ENCODE peak calls at places on chromosomes 16 and 17, in six cellular contexts. R is IMR-90, K is mesenchymal stem cell, Q is H9, Z is neuronal stem cell, D is H1. V is an unnamed sample. For H3K4me1, the result is how much of the 10 kb centered on the place peaks cover.

GRCh38 chr17:42928714-42929496 is 28.3 kb downstream of the G6PC1 start:
- DNase-seq in R (peak), K (peak), Q (peak), Z (no peak), D (peak), V (peak)

GRCh38 chr16:85018529-85019236 is 7.3 kb upstream of the ZDHHC7 start:
- DNase-seq in R (no peak), K (no peak), Q (no peak), Z (no peak), D (no peak), V (peak)

GRCh38 chr17:39818282-39819000 is 45.7 kb downstream of the IKZF3 start:
- DNase-seq in R (no peak), K (no peak), Q (no peak), Z (no peak), D (no peak), V (no peak)

GRCh38 chr17:18946536-18946935 is 5.4 kb upstream of the SLC5A10 start:
- DNase-seq in R (peak), K (no peak), Q (peak), Z (no peak), D (no peak), V (peak)

GRCh38 chr16:66409156-66409555 is 17.9 kb upstream of the BEAN1 start:
- DNase-seq in R (peak), K (peak), Q (no peak), Z (no peak), D (no peak), V (no peak)

GRCh38 chr16:80437707-80438106 is 103.1 kb upstream of the DYNLRB2 start:
- DNase-seq in R (no peak), K (no peak), Q (peak), Z (no peak), D (peak), V (no peak)

GRCh38 chr17:45307290-45308015 is 9.4 kb downstream of the MAP3K14 start:
- DNase-seq in R (peak), K (peak), Q (no peak), Z (no peak), D (no peak), V (no peak)

GRCh38 chr16:89357055-89357454 is 133.3 kb downstream of the ANKRD11 start:
- DNase-seq in R (no peak), K (no peak), Q (peak), Z (no peak), D (no peak), V (no peak)

GRCh38 chr17:12107905-12108304 is 87.2 kb downstream of the MAP2K4 start:
- DNase-seq in R (peak), K (peak), Q (no peak), Z (no peak), D (no peak), V (no peak)

GRCh38 chr17:70848785-70849184 is 679.5 kb downstream of the KCNJ2 start:
- DNase-seq in R (peak), K (no peak), Q (no peak), Z (no peak), D (no peak), V (no peak)

GRCh38 chr17:41654134-41654907 is 29.9 kb upstream of the KRT17 start:
- DNase-seq in R (no peak), K (no peak), Q (no peak), Z (no peak), D (no peak), V (peak)

GRCh38 chr17:63488851-63489250 is 12.0 kb downstream of the ACE start:
- DNase-seq in R (no peak), K (no peak), Q (no peak), Z (no peak), D (no peak), V (no peak)

GRCh38 chr17:11023639-11024479 is 186.0 kb upstream of the PIRT start:
- DNase-seq in R (no peak), K (no peak), Q (no peak), Z (no peak), D (no peak), V (peak)

GRCh38 chr17:33506889-33507650 is 214.0 kb upstream of the ASIC2 start:
- DNase-seq in R (no peak), K (peak), Q (no peak), Z (no peak), D (no peak), V (no peak)

GRCh38 chr16:75377971-75378386 is 55.3 kb downstream of the CFDP1 start:
- DNase-seq in R (peak), K (peak), Q (peak), Z (peak), D (no peak), V (peak)

GRCh38 chr17:34913001-34913400 is 48.3 kb downstream of the CCT6B start:
- DNase-seq in R (no peak), K (no peak), Q (peak), Z (no peak), D (no peak), V (no peak)

GRCh38 chr16:49664221-49665215 is 191.4 kb downstream of the ZNF423 start:
- DNase-seq in R (no peak), K (no peak), Q (no peak), Z (no peak), D (no peak), V (no peak)

GRCh38 chr16:27315333-27316037 is 1.7 kb downstream of the IL4R start:
- DNase-seq in R (peak), K (peak), Q (peak), Z (no peak), D (peak), V (peak)

GRCh38 chr17:36722903-36723263 is 121.5 kb downstream of the MRM1 start:
- DNase-seq in R (no peak), K (no peak), Q (no peak), Z (no peak), D (no peak), V (no peak)

GRCh38 chr17:36728030-36728991 is 126.9 kb downstream of the MRM1 start:
- DNase-seq in R (no peak), K (no peak), Q (no peak), Z (no peak), D (no peak), V (no peak)

GRCh38 chr17:36727577-36727976 is 126.2 kb downstream of the MRM1 start:
- DNase-seq in R (no peak), K (no peak), Q (no peak), Z (no peak), D (no peak), V (no peak)

GRCh38 chr17:36723459-36723858 is 122.1 kb downstream of the MRM1 start:
- DNase-seq in R (no peak), K (no peak), Q (no peak), Z (no peak), D (no peak), V (no peak)

DNA sequence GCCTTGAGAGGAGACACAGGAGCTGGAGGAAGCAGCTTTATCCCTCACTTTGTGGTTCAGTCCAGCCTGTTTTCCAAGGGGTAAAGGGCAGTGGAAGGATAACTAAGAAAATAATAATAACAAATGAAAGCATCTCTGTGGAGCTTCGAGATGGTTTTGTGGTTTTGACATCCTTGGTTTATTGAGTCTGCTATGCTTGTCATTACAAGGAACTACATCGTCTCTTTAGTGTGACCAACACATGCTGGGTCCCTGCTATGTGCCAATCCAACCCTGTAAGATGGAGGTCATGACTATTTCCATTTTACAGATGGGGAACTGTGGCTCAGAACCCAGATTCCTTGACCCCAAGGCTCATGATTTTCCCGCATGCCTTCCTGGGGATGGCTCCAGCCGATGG is 124.8 kb downstream of the MRM1 start:
- DNase-seq in R (no peak), K (no peak), Q (no peak), Z (no peak), D (no peak), V (no peak)
- H3K4me1 ChIP-seq in R (under half), K (under half), Q (under half), Z (under half), D (under half), V (under half)

GRCh38 chr17:29562615-29563014 is 4.2 kb downstream of the ABHD15 start:
- DNase-seq in R (no peak), K (no peak), Q (no peak), Z (no peak), D (peak), V (no peak)

GRCh38 chr17:29567362-29568330 is 809 bp upstream of the ABHD15 start:
- DNase-seq in R (peak), K (peak), Q (peak), Z (peak), D (peak), V (no peak)

GRCh38 chr17:29563816-29564215 is 3.0 kb downstream of the ABHD15 start:
- DNase-seq in R (no peak), K (no peak), Q (no peak), Z (no peak), D (peak), V (no peak)

GRCh38 chr17:29568331-29569244 is at the start of gene TP53I13:
- DNase-seq in R (peak), K (peak), Q (peak), Z (peak), D (peak), V (peak)

GRCh38 chr17:29565643-29566472 is 979 bp downstream of the ABHD15 start:
- DNase-seq in R (no peak), K (peak), Q (peak), Z (peak), D (no peak), V (peak)
- H2AFZ ChIP-seq in R (peak), K (peak), Q (no peak), Z (peak), D (peak), V (peak)

DNA sequence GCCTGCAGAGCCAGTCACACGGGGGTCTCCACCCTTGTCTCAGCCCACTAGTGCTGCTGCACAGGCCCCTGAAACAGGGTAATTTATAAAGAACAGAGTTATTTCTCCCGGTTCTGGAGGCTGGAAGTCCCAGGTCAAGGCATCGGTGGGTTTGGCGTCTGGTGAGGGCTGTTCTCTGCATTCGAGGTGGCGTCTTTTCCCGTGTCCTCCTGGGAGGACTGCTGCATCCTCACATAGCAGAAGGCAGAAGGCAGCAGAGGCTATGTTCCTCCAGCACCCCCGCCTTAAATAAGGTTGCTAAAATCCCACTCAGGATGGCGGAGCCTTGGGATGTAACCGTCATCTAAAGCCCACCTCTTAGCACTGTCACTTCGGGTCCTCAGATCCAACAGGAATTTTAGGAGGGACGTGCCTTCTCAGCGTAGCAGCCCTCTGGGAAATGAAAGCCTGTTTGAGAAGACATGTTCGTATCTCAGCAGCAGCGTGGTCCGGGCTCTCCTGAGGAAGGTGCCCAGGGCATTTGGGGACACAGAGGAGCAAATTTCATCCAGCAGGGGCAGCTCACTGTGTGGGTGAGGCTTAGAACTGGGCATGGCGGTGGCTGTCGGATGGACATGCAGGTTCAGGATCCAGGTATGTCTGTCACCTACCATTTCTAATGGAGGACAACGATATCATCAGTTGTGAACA is 221.6 kb upstream of the CHMP6 start:
- DNase-seq in R (no peak), K (no peak), Q (no peak), Z (no peak), D (no peak), V (peak)
- H3K18ac ChIP-seq in R (no peak), K (no peak), Q (peak), Z (no peak), D (no peak), V (peak)

DNA sequence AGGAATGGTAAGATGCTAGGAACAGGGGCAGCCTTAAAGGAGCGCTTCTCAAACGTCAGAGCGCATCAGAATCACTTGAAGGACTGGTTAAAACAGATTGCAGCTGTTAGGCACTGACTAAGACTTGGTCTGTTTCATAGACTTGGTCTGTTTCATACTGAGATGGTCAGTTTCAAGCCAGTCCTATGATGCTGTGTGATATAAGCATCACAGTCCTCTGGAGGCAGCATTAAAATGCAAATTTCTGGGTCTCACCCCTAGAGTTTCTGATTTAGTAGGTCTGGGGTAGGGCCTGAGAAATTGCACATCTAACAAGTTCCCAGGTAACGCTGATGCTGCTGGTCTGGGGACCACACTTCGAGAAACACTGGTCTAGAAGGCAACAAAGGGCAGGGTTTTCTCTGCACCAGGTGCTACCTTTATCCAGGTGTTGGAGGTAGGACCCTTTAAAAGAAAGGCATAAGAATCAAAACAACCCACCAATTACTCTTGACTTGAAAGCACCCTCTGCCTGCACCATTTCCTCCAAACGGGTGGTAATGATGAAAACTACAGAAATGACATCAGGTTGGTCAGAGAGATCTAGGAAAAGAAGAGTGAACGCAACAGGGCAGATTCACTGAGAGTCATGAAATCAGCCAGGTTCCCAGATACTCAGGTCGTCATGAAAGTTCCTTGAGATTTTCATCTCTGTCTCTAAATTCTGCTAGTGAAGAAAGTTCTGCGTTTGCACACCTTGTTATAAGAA is 95.1 kb upstream of the RCVRN start:
- DNase-seq in R (no peak), K (no peak), Q (no peak), Z (no peak), D (no peak), V (no peak)
- H3K4me1 ChIP-seq in R (under half), K (under half), Q (under half), Z (under half), D (under half), V (under half)

GRCh38 chr17:29566473-29567361 is at the start of gene ABHD15:
- DNase-seq in R (peak), K (peak), Q (peak), Z (peak), D (peak), V (peak)
- H2AFZ ChIP-seq in R (peak), K (peak), Q (no peak), Z (peak), D (peak), V (peak)

GRCh38 chr17:32142857-32143524 is 689 bp downstream of the RHOT1 start:
- DNase-seq in R (peak), K (peak), Q (peak), Z (peak), D (peak), V (peak)
- H3K18ac ChIP-seq in R (no peak), K (peak), Q (peak), Z (peak), D (peak), V (peak)

GRCh38 chr16:22428654-22429053 is 54.2 kb upstream of the CDR2 start:
- DNase-seq in R (no peak), K (no peak), Q (no peak), Z (no peak), D (peak), V (no peak)
- H3K4me1 ChIP-seq in R (under half), K (under half), Q (under half), Z (under half), D (under half), V (under half)

DNA sequence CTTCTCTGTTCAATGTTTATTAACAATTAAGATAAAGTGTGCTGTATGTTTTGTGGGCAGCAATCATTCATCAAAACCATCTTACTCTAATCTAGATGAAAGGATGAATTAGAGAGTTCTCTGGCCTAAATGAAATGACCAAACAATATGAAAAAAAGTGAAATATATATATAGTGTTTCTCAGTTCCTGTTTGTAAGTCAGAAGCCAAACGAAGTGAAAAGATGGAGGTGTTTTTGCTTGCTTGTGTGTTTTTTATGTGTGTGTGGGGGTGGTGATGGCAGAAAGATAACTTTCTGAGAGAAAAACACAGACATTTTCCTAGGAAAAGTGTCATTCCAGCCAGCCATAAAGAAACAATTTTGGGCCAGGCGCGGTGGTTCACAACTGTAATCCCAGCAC is 138.6 kb downstream of the CDH8 start:
- DNase-seq in R (no peak), K (no peak), Q (no peak), Z (no peak), D (no peak), V (no peak)
- H2AFZ ChIP-seq in R (no peak), K (no peak), Q (no peak), Z (no peak), D (no peak), V (no peak)